ENCODE peak calls at places on chromosomes 2 and 18, in eight cellular contexts. W, X, F, U, P, T, S and Z are unnamed samples.
A peak's percentile ranks its signal among the peaks of the same experiment; 100 is the strongest.

GRCh38 chr2:75587954-75588587 is 27.3 kb upstream of the EVA1A start:
- DNase-seq in X (no peak), F (no peak), P (no peak), U (peak; percentile 95), W (no peak), S (no peak), T (peak; percentile 39), Z (peak; percentile 7)

GRCh38 chr2:28717339-28717758 is 34.3 kb upstream of the PPP1CB start:
- DNase-seq in W (no peak), S (no peak), X (no peak), T (no peak), F (peak; percentile 28), U (peak; percentile 97), P (no peak), Z (peak; percentile 50)

GRCh38 chr18:24068945-24069693 is 54.6 kb downstream of the TTC39C start:
- DNase-seq in X (no peak), U (no peak), S (no peak), T (peak; percentile 43), P (no peak), F (no peak), W (no peak), Z (no peak)

GRCh38 chr18:34647251-34647650 is 62.8 kb upstream of the DTNA start:
- DNase-seq in T (no peak), X (no peak), F (no peak), P (no peak), S (no peak), W (no peak), U (peak; percentile 15), Z (no peak)

GRCh38 chr18:48467231-48467630 is 58.0 kb upstream of the ZBTB7C start:
- DNase-seq in T (no peak), P (no peak), U (no peak), S (no peak), F (no peak), W (no peak), X (no peak), Z (no peak)

GRCh38 chr2:73359915-73360697 is 25.5 kb upstream of the ALMS1 start:
- DNase-seq in P (no peak), U (no peak), T (no peak), F (no peak), S (no peak), W (no peak), X (no peak), Z (no peak)

GRCh38 chr2:127661949-127662510 is 13.3 kb downstream of the LIMS2 start:
- DNase-seq in U (no peak), P (peak; percentile 50), S (no peak), T (no peak), W (no peak), F (no peak), X (no peak), Z (no peak)

GRCh38 chr2:159013103-159013502 is 44.7 kb downstream of the TANC1 start:
- DNase-seq in T (no peak), W (no peak), S (no peak), U (no peak), X (no peak), P (no peak), F (no peak), Z (no peak)

GRCh38 chr2:102510791-102511575 is 38.0 kb downstream of the SLC9A4 start:
- DNase-seq in U (no peak), S (no peak), F (no peak), T (no peak), X (no peak), W (no peak), P (no peak), Z (no peak)

GRCh38 chr2:233053928-233054774 is 6.0 kb upstream of the INPP5D start:
- DNase-seq in P (peak; percentile 82), S (no peak), T (peak; percentile 58), W (peak; percentile 91), U (peak; percentile 35), X (peak; percentile 55), F (peak; percentile 61), Z (no peak)

GRCh38 chr18:35458677-35459441 is 38.9 kb downstream of the INO80C start:
- DNase-seq in P (peak; percentile 77), S (no peak), T (no peak), W (peak; percentile 38), X (no peak), U (peak; percentile 87), F (peak; percentile 67), Z (no peak)

GRCh38 chr2:227862227-227862740 is 9.1 kb upstream of the DAW1 start:
- DNase-seq in X (no peak), S (peak; percentile 12), T (peak; percentile 36), F (peak; percentile 43), U (peak; percentile 50), P (no peak), W (peak; percentile 65), Z (no peak)

GRCh38 chr2:160050147-160050546 is 12.3 kb downstream of the PLA2R1 start:
- DNase-seq in W (no peak), P (no peak), U (no peak), F (no peak), T (no peak), S (no peak), X (no peak), Z (no peak)

GRCh38 chr2:178105566-178105965 is 6.7 kb upstream of the RBM45 start:
- DNase-seq in W (no peak), T (peak; percentile 10), F (no peak), S (no peak), U (no peak), X (no peak), P (no peak), Z (peak; percentile 8)

GRCh38 chr2:47904903-47905453 is 1.3 kb downstream of the FBXO11 start:
- DNase-seq in T (peak; percentile 20), X (peak; percentile 53), U (peak; percentile 11), S (peak; percentile 39), P (peak; percentile 66), F (peak; percentile 16), W (peak; percentile 29), Z (no peak)

GRCh38 chr2:41441958-41442357 is 605.9 kb upstream of the PKDCC start:
- DNase-seq in U (no peak), S (no peak), T (no peak), W (no peak), F (no peak), X (no peak), P (no peak), Z (no peak)

GRCh38 chr2:31384771-31385276 is 29.7 kb downstream of the XDH start:
- DNase-seq in F (no peak), S (no peak), W (no peak), T (no peak), P (no peak), X (no peak), U (peak; percentile 98), Z (no peak)

GRCh38 chr2:216796096-216796840 is 63.6 kb downstream of the TNP1 start:
- DNase-seq in S (no peak), X (no peak), T (no peak), U (no peak), F (no peak), P (no peak), W (no peak), Z (no peak)